ENCODE peak calls at places on chromosomes 13 and 19, in ten cellular contexts. One of them, this sample, is unnamed.

GRCh38 chr13:56015919-56016318 is 1124.8 kb upstream of the PRR20A start:
- DNase-seq in hepatocyte: no peak
- DNase-seq in T follicular helper cell: no peak
- DNase-seq in brain pericyte: no peak
- DNase-seq in left ventricle myocardium inferior: no peak
- DNase-seq in NCI-H345: no peak
- DNase-seq in upper lobe of left lung: no peak
- DNase-seq in substantia nigra: no peak
- DNase-seq in OCI-M1: no peak
- DNase-seq in D341Med: no peak
- DNase-seq in this sample: no peak

GRCh38 chr13:110711778-110712070 is 1.8 kb upstream of the ING1 start:
- DNase-seq in hepatocyte: peak
- DNase-seq in T follicular helper cell: no peak
- DNase-seq in brain pericyte: no peak
- DNase-seq in left ventricle myocardium inferior: no peak
- DNase-seq in NCI-H345: no peak
- DNase-seq in upper lobe of left lung: no peak
- DNase-seq in substantia nigra: no peak
- DNase-seq in OCI-M1: peak
- DNase-seq in D341Med: no peak
- DNase-seq in this sample: no peak

GRCh38 chr13:36431204-36432105 is 840 bp upstream of the CCNA1 start:
- DNase-seq in hepatocyte: peak
- DNase-seq in T follicular helper cell: no peak
- DNase-seq in brain pericyte: no peak
- DNase-seq in left ventricle myocardium inferior: no peak
- DNase-seq in NCI-H345: peak
- DNase-seq in upper lobe of left lung: peak
- DNase-seq in substantia nigra: no peak
- DNase-seq in OCI-M1: no peak
- DNase-seq in D341Med: peak
- DNase-seq in this sample: no peak

GRCh38 chr19:52190679-52191293 is 934 bp downstream of the PPP2R1A start:
- DNase-seq in hepatocyte: no peak
- DNase-seq in T follicular helper cell: no peak
- DNase-seq in brain pericyte: no peak
- DNase-seq in left ventricle myocardium inferior: no peak
- DNase-seq in NCI-H345: no peak
- DNase-seq in upper lobe of left lung: no peak
- DNase-seq in substantia nigra: no peak
- DNase-seq in OCI-M1: peak
- DNase-seq in D341Med: no peak
- DNase-seq in this sample: no peak

GRCh38 chr19:58356236-58356970 is 3.1 kb upstream of the A1BG start:
- DNase-seq in hepatocyte: no peak
- DNase-seq in T follicular helper cell: peak
- DNase-seq in brain pericyte: no peak
- DNase-seq in left ventricle myocardium inferior: no peak
- DNase-seq in NCI-H345: no peak
- DNase-seq in upper lobe of left lung: no peak
- DNase-seq in substantia nigra: no peak
- DNase-seq in OCI-M1: no peak
- DNase-seq in D341Med: no peak
- DNase-seq in this sample: no peak

GRCh38 chr13:113245858-113246791 is 36.7 kb downstream of the CUL4A start:
- DNase-seq in hepatocyte: peak
- DNase-seq in T follicular helper cell: no peak
- DNase-seq in brain pericyte: no peak
- DNase-seq in left ventricle myocardium inferior: no peak
- DNase-seq in NCI-H345: no peak
- DNase-seq in upper lobe of left lung: peak
- DNase-seq in substantia nigra: no peak
- DNase-seq in OCI-M1: no peak
- DNase-seq in D341Med: no peak
- DNase-seq in this sample: no peak

GRCh38 chr13:44620057-44620456 is 43.9 kb upstream of the TSC22D1 start:
- DNase-seq in hepatocyte: peak
- DNase-seq in T follicular helper cell: no peak
- DNase-seq in brain pericyte: no peak
- DNase-seq in left ventricle myocardium inferior: no peak
- DNase-seq in NCI-H345: no peak
- DNase-seq in upper lobe of left lung: no peak
- DNase-seq in substantia nigra: no peak
- DNase-seq in OCI-M1: no peak
- DNase-seq in D341Med: no peak
- DNase-seq in this sample: no peak

GRCh38 chr13:66660013-66660804 is 569.9 kb downstream of the PCDH9 start:
- DNase-seq in hepatocyte: peak
- DNase-seq in T follicular helper cell: no peak
- DNase-seq in brain pericyte: peak
- DNase-seq in left ventricle myocardium inferior: no peak
- DNase-seq in NCI-H345: no peak
- DNase-seq in upper lobe of left lung: no peak
- DNase-seq in substantia nigra: no peak
- DNase-seq in OCI-M1: peak
- DNase-seq in D341Med: no peak
- DNase-seq in this sample: no peak

GRCh38 chr19:44658069-44658727 is 13.1 kb upstream of the CEACAM19 start:
- DNase-seq in hepatocyte: no peak
- DNase-seq in T follicular helper cell: no peak
- DNase-seq in brain pericyte: no peak
- DNase-seq in left ventricle myocardium inferior: no peak
- DNase-seq in NCI-H345: no peak
- DNase-seq in upper lobe of left lung: no peak
- DNase-seq in substantia nigra: no peak
- DNase-seq in OCI-M1: no peak
- DNase-seq in D341Med: no peak
- DNase-seq in this sample: no peak

This sample was measured in T-helper 1 cell.